ENCODE peak calls at places on chromosomes 7 and 10, in eight cellular contexts. P, D, N, K, L, Y, X and M are unnamed samples.

GRCh38 chr7:151420144-151420543 is 10.3 kb upstream of the WDR86 start:
- DNase-seq in Y (no peak), X (no peak), P (peak), K (no peak), N (no peak), L (no peak), D (no peak), M (no peak)

GRCh38 chr10:20415684-20416083 is 481.4 kb downstream of the NEBL start:
- DNase-seq in D (no peak), X (no peak), L (no peak), N (no peak), K (no peak), P (peak), Y (no peak), M (no peak)

GRCh38 chr10:43204943-43205671 is 61.8 kb downstream of the RASGEF1A start:
- DNase-seq in P (peak), D (peak), L (no peak), K (peak), N (no peak), Y (peak), X (peak), M (no peak)

GRCh38 chr10:85139124-85139523 is 810.7 kb downstream of the CCSER2 start:
- DNase-seq in Y (no peak), D (no peak), K (no peak), N (no peak), L (no peak), X (no peak), P (no peak), M (no peak)

GRCh38 chr7:146670532-146670931 is 553.9 kb downstream of the CNTNAP2 start:
- DNase-seq in Y (no peak), X (no peak), P (no peak), N (no peak), K (no peak), D (no peak), L (no peak), M (no peak)

GRCh38 chr10:80516506-80517075 is 21.1 kb upstream of the SH2D4B start:
- DNase-seq in X (no peak), L (no peak), Y (no peak), D (no peak), K (no peak), N (no peak), P (no peak), M (no peak)

GRCh38 chr7:70480913-70481579 is 650.9 kb upstream of the GALNT17 start:
- DNase-seq in Y (no peak), N (no peak), L (no peak), X (no peak), P (peak), K (no peak), D (no peak), M (no peak)

GRCh38 chr7:154640266-154640865 is 362.6 kb downstream of the PAXIP1 start:
- DNase-seq in X (no peak), N (no peak), Y (peak), K (no peak), L (no peak), D (no peak), P (no peak), M (no peak)

GRCh38 chr10:107072028-107072427 is 92.5 kb downstream of the SORCS1 start:
- DNase-seq in L (no peak), N (no peak), D (no peak), X (no peak), P (no peak), Y (no peak), K (no peak), M (no peak)

GRCh38 chr10:62433181-62433692 is 59.1 kb downstream of the ZNF365 start:
- DNase-seq in D (peak), Y (peak), L (no peak), K (peak), P (peak), N (no peak), X (peak), M (peak)

GRCh38 chr10:4514445-4515108 is 311.4 kb upstream of the AKR1E2 start:
- DNase-seq in N (no peak), P (no peak), D (no peak), Y (no peak), X (no peak), K (no peak), L (no peak), M (peak)

GRCh38 chr7:116258734-116259133 is 48.4 kb downstream of the TES start:
- DNase-seq in K (no peak), X (no peak), D (peak), Y (no peak), L (no peak), N (peak), P (no peak), M (no peak)

GRCh38 chr7:43037531-43037930 is 74.9 kb upstream of the HECW1 start:
- DNase-seq in Y (no peak), D (no peak), X (no peak), L (no peak), N (no peak), P (no peak), K (no peak), M (no peak)

GRCh38 chr10:79195091-79195923 is 126.5 kb downstream of the ZMIZ1 start:
- DNase-seq in N (peak), D (peak), Y (peak), K (peak), L (peak), X (peak), P (peak), M (peak)

GRCh38 chr7:129136887-129137647 is 7.4 kb upstream of the TSPAN33 start:
- DNase-seq in Y (no peak), L (no peak), K (no peak), X (no peak), D (no peak), P (no peak), N (peak), M (no peak)

GRCh38 chr7:90771281-90771680 is 175.2 kb downstream of the CDK14 start:
- DNase-seq in Y (no peak), L (no peak), X (no peak), P (peak), D (peak), K (no peak), N (no peak), M (no peak)

GRCh38 chr10:119669975-119670640 is 18.9 kb downstream of the BAG3 start:
- DNase-seq in Y (no peak), N (no peak), X (no peak), P (no peak), D (no peak), K (no peak), L (no peak), M (peak)

GRCh38 chr10:75228834-75229233 is 6.9 kb downstream of the COMTD1 start:
- DNase-seq in D (peak), N (no peak), P (no peak), K (no peak), L (no peak), Y (no peak), X (no peak), M (no peak)

GRCh38 chr7:115838829-115839228 is 191.7 kb downstream of the TFEC start:
- DNase-seq in P (no peak), N (no peak), X (no peak), D (peak), Y (no peak), L (no peak), K (no peak), M (no peak)

GRCh38 chr10:124962421-124962820 is 20.5 kb downstream of the ZRANB1 start:
- DNase-seq in K (no peak), L (no peak), X (no peak), N (no peak), P (peak), D (peak), Y (no peak), M (no peak)

GRCh38 chr7:103148994-103149807 is at the start of gene NAPEPLD:
- DNase-seq in D (peak), P (peak), N (peak), L (peak), X (peak), Y (peak), K (peak), M (peak)

GRCh38 chr10:130795819-130796218 is 515.7 kb downstream of the TCERG1L start:
- DNase-seq in X (no peak), K (no peak), N (no peak), Y (no peak), P (no peak), D (no peak), L (no peak), M (no peak)

GRCh38 chr10:58291538-58292174 is 22.7 kb downstream of the CISD1 start:
- DNase-seq in D (peak), L (no peak), K (no peak), Y (no peak), X (no peak), P (peak), N (peak), M (no peak)

GRCh38 chr7:20785211-20786048 is 1.3 kb downstream of the SP8 start:
- DNase-seq in D (no peak), P (no peak), K (peak), N (no peak), L (no peak), Y (no peak), X (no peak), M (no peak)

GRCh38 chr10:65618125-65618524 is 1307.7 kb upstream of the LRRTM3 start:
- DNase-seq in Y (no peak), L (no peak), N (no peak), X (no peak), K (no peak), P (no peak), D (peak), M (no peak)